ENCODE peak calls at places on chromosomes 6 and 20, in four cellular contexts. P is stimulated activated CD8-positive, alpha-beta memory T cell treated with anti-CD3 and anti-CD28 coated beads, Interleukin-7, amount 100 ng/mL, for 4 hours; M is naive B cell; I is GM10248. L is an unnamed sample.

GRCh38 chr6:10381133-10381829 is 33.6 kb downstream of the TFAP2A start:
- DNase-seq in I (peak; percentile 57), M (no peak), P (no peak), L (no peak)

GRCh38 chr20:19003759-19004336 is 190.3 kb downstream of the SCP2D1 start:
- DNase-seq in M (no peak), I (no peak), P (no peak), L (no peak)

GRCh38 chr6:130322673-130323268 is 43.0 kb upstream of the TMEM200A start:
- DNase-seq in I (peak; percentile 31), P (peak; percentile 55), M (peak; percentile 39), L (peak; percentile 62)

GRCh38 chr6:7640607-7641577 is 50.9 kb downstream of the SNRNP48 start:
- DNase-seq in I (no peak), M (no peak), P (no peak), L (no peak)

GRCh38 chr20:4555188-4555893 is 166.4 kb upstream of the PRND start:
- DNase-seq in I (no peak), M (no peak), P (no peak), L (no peak)

GRCh38 chr6:20211037-20211940 is 980 bp downstream of the MBOAT1 start:
- DNase-seq in P (no peak), M (no peak), I (peak; percentile 29), L (no peak)

GRCh38 chr6:30044630-30045029 is 16.4 kb upstream of the POLR1H start:
- DNase-seq in P (no peak), I (no peak), M (no peak), L (no peak)

GRCh38 chr6:95923518-95923917 is 92.3 kb upstream of the FUT9 start:
- DNase-seq in I (peak; percentile 13), M (no peak), P (no peak), L (peak; percentile 22)

GRCh38 chr6:149059557-149059956 is 258.0 kb upstream of the TAB2 start:
- DNase-seq in P (no peak), M (no peak), I (no peak), L (no peak)

GRCh38 chr6:31305674-31306219 is 33.9 kb upstream of the HLA-C start:
- DNase-seq in I (no peak), M (no peak), P (no peak), L (no peak)

GRCh38 chr6:52610745-52611355 is 34.0 kb upstream of the TRAM2 start:
- DNase-seq in I (no peak), P (no peak), M (no peak), L (no peak)

GRCh38 chr20:38217791-38218565 is 42.6 kb downstream of the KIAA1755 start:
- DNase-seq in M (no peak), I (no peak), P (no peak), L (no peak)

L was measured in OCI-LY7.